ENCODE peak calls at places on chromosomes 1 and 21, in seven cellular contexts. U, G, M, K, O, A and H are unnamed samples. For H3K4me1, the result is how much of the 10 kb centered on the place peaks cover.

GRCh38 chr1:156291226-156292061 is 4.0 kb downstream of the GLMP start:
- DNase-seq in U (no peak), G (peak), K (peak), A (peak), M (peak), O (peak), H (peak)

GRCh38 chr21:38898422-38899098 is 92.8 kb downstream of the ETS2 start:
- DNase-seq in O (no peak), A (no peak), K (no peak), U (no peak), G (no peak), M (no peak), H (no peak)

GRCh38 chr1:179052776-179053175 is 27.1 kb downstream of the FAM20B start:
- DNase-seq in O (no peak), U (no peak), K (no peak), A (no peak), G (no peak), M (no peak), H (no peak)

GRCh38 chr1:10789392-10790154 is 6.9 kb downstream of the CASZ1 start:
- DNase-seq in O (no peak), M (no peak), K (no peak), G (no peak), U (no peak), A (no peak), H (no peak)

GRCh38 chr1:14517813-14518180 is 80.7 kb upstream of the KAZN start:
- DNase-seq in K (no peak), G (no peak), M (no peak), A (no peak), U (no peak), O (no peak), H (no peak)

GRCh38 chr1:47986741-47987140 is 10.4 kb downstream of the TRABD2B start:
- DNase-seq in G (no peak), M (peak), O (peak), A (peak), U (no peak), K (no peak), H (no peak)

GRCh38 chr1:225464851-225465792 is 37.3 kb upstream of the LBR start:
- DNase-seq in O (peak), K (no peak), U (no peak), M (no peak), G (peak), A (no peak), H (peak)

GRCh38 chr1:179883739-179884138 is 1.7 kb downstream of the TOR1AIP1 start:
- DNase-seq in U (peak), M (no peak), G (no peak), K (no peak), A (no peak), O (no peak), H (no peak)

GRCh38 chr1:186626533-186626932 is 53.7 kb downstream of the PTGS2 start:
- DNase-seq in A (no peak), O (no peak), M (no peak), G (no peak), U (no peak), K (no peak), H (no peak)

GRCh38 chr1:9296850-9297249 is 4.2 kb downstream of the SPSB1 start:
- DNase-seq in K (no peak), U (no peak), G (no peak), M (no peak), A (no peak), O (no peak), H (no peak)

GRCh38 chr21:40054403-40054802 is 187.2 kb downstream of the PCP4 start:
- DNase-seq in O (peak), U (no peak), K (peak), G (no peak), A (no peak), M (peak), H (no peak)

GRCh38 chr1:29240400-29240837 is 4.1 kb downstream of the PTPRU start:
- DNase-seq in A (no peak), K (no peak), G (no peak), O (peak), U (no peak), M (no peak), H (no peak)

GRCh38 chr1:12031039-12031980 is 12.0 kb downstream of the MIIP start:
- DNase-seq in G (no peak), O (no peak), K (peak), A (peak), U (no peak), M (no peak), H (no peak)

GRCh38 chr1:64513557-64513956 is 43.6 kb downstream of the CACHD1 start:
- DNase-seq in K (no peak), G (no peak), O (no peak), A (no peak), U (no peak), M (no peak), H (no peak)

GRCh38 chr1:39128959-39129358 is 75.5 kb upstream of the MACF1 start:
- DNase-seq in O (peak), K (peak), G (no peak), M (no peak), U (no peak), A (no peak), H (no peak)

GRCh38 chr1:155207578-155208405 is at the start of gene THBS3:
- DNase-seq in G (peak), M (peak), O (peak), K (no peak), U (no peak), A (peak), H (no peak)

GRCh38 chr1:173302890-173303829 is 96.0 kb upstream of the TNFSF4 start:
- DNase-seq in G (no peak), M (no peak), A (peak), U (no peak), K (no peak), O (no peak), H (no peak)

GRCh38 chr21:25838809-25839208 is 104.0 kb downstream of the GABPA start:
- DNase-seq in G (no peak), O (no peak), A (no peak), U (no peak), K (no peak), M (no peak), H (no peak)

GRCh38 chr1:36366091-36366661 is 19.5 kb downstream of the STK40 start:
- DNase-seq in K (peak), O (no peak), A (peak), M (peak), G (peak), U (peak), H (no peak)

GRCh38 chr1:108636876-108637275 is 24.0 kb downstream of the HENMT1 start:
- DNase-seq in U (no peak), K (no peak), O (no peak), M (no peak), A (no peak), G (no peak), H (no peak)

GRCh38 chr21:43313939-43314405 is 113.0 kb downstream of the SIK1 start:
- DNase-seq in M (no peak), U (no peak), O (peak), K (no peak), A (no peak), G (no peak), H (no peak)

DNA sequence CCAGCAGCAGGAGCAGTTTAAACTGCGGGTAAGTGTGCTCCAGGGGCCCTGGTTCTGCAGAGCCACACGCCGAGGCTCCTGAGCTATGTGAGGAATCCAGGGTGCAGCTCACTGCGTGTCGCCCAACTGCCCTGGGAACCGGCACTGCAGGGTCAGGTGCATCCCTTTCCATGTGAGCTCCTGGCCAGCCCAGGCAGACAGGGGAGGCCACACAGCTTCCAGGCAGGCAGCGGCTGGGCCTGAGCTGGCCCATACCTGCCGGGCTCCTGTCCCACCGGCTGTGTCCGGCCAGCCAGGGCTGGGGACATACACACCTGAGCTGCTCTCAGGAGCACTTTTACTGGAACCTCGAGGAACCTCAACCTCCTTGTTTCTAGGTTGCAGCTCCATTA is 18.6 kb upstream of the COL18A1 start:
- DNase-seq in A (no peak), G (no peak), O (peak), U (no peak), M (no peak), K (no peak), H (no peak)
- H3K27ac ChIP-seq in A (peak), G (no peak), O (peak), U (no peak), M (peak), K (no peak), H (no peak)

GRCh38 chr1:152188673-152189591 is 29.9 kb upstream of the RPTN start:
- DNase-seq in G (no peak), K (no peak), U (peak), A (peak), M (peak), O (peak), H (no peak)
- H3K4me3 ChIP-seq in G (no peak), K (peak), U (peak), A (peak), M (peak), O (peak), H (no peak)

GRCh38 chr1:236002572-236002971 is 62.3 kb downstream of the NID1 start:
- DNase-seq in A (no peak), K (no peak), O (no peak), G (no peak), M (no peak), U (no peak), H (no peak)

GRCh38 chr1:235998812-235999211 is 66.1 kb downstream of the NID1 start:
- DNase-seq in M (no peak), K (no peak), G (no peak), U (peak), O (no peak), A (no peak), H (no peak)

GRCh38 chr1:235999259-235999925 is 65.5 kb downstream of the NID1 start:
- DNase-seq in U (peak), K (no peak), G (no peak), O (no peak), M (peak), A (no peak), H (no peak)

GRCh38 chr1:236000781-236001180 is 64.1 kb downstream of the NID1 start:
- DNase-seq in M (no peak), O (no peak), A (no peak), K (no peak), U (no peak), G (no peak), H (no peak)

GRCh38 chr1:236002025-236002390 is 62.9 kb downstream of the NID1 start:
- DNase-seq in U (no peak), M (no peak), O (no peak), G (no peak), A (no peak), K (no peak), H (no peak)
- H3K4me1 ChIP-seq in U (under half), M (under half), O (under half), G (under half), A (under half), K (under half), H (under half)

GRCh38 chr1:33150522-33150921 is 31.3 kb downstream of the TRIM62 start:
- DNase-seq in G (no peak), U (no peak), M (no peak), A (no peak), K (no peak), O (no peak), H (no peak)
- H3K27ac ChIP-seq in G (no peak), U (no peak), M (no peak), A (no peak), K (no peak), O (no peak), H (no peak)